ENCODE peak calls at places on chromosomes 3 and 15, in four cellular contexts. G, F, H and Y are unnamed samples.

GRCh38 chr3:162956711-162957110 is 1460.1 kb downstream of the OTOL1 start:
- DNase-seq in F (no peak), G (no peak), H (no peak), Y (no peak)

GRCh38 chr15:91308209-91308608 is 208.2 kb downstream of the SV2B start:
- DNase-seq in G (no peak), F (no peak), H (no peak), Y (peak; percentile 82)

GRCh38 chr15:99966815-99967214 is 233.6 kb upstream of the LYSMD4 start:
- DNase-seq in H (no peak), G (no peak), F (no peak), Y (no peak)

GRCh38 chr15:98856540-98856907 is 151.1 kb downstream of the PGPEP1L start:
- DNase-seq in F (no peak), H (no peak), G (no peak), Y (no peak)

GRCh38 chr3:193708270-193708669 is 115.3 kb downstream of the OPA1 start:
- DNase-seq in F (no peak), G (no peak), H (no peak), Y (no peak)

GRCh38 chr3:27590437-27591320 is 106.5 kb upstream of the SLC4A7 start:
- DNase-seq in F (no peak), H (no peak), G (no peak), Y (no peak)

GRCh38 chr15:80977627-80978036 is 12.0 kb downstream of the MESD start:
- DNase-seq in F (peak; percentile 82), H (peak; percentile 79), G (peak; percentile 68), Y (peak; percentile 28)

GRCh38 chr3:148748323-148748722 is 50.6 kb downstream of the AGTR1 start:
- DNase-seq in G (no peak), F (no peak), H (no peak), Y (no peak)

GRCh38 chr15:66484539-66485112 is 12.9 kb downstream of the SNAPC5 start:
- DNase-seq in H (no peak), F (no peak), G (no peak), Y (no peak)

GRCh38 chr3:28575748-28576589 is 227.3 kb upstream of the AZI2 start:
- DNase-seq in H (peak; percentile 84), F (peak; percentile 76), G (peak; percentile 47), Y (no peak)

GRCh38 chr3:188916934-188917391 is 254.8 kb upstream of the TPRG1 start:
- DNase-seq in G (no peak), F (no peak), H (no peak), Y (peak; percentile 23)

GRCh38 chr3:101303089-101303731 is 17.2 kb downstream of the IMPG2 start:
- DNase-seq in F (no peak), H (no peak), G (no peak), Y (no peak)

DNA sequence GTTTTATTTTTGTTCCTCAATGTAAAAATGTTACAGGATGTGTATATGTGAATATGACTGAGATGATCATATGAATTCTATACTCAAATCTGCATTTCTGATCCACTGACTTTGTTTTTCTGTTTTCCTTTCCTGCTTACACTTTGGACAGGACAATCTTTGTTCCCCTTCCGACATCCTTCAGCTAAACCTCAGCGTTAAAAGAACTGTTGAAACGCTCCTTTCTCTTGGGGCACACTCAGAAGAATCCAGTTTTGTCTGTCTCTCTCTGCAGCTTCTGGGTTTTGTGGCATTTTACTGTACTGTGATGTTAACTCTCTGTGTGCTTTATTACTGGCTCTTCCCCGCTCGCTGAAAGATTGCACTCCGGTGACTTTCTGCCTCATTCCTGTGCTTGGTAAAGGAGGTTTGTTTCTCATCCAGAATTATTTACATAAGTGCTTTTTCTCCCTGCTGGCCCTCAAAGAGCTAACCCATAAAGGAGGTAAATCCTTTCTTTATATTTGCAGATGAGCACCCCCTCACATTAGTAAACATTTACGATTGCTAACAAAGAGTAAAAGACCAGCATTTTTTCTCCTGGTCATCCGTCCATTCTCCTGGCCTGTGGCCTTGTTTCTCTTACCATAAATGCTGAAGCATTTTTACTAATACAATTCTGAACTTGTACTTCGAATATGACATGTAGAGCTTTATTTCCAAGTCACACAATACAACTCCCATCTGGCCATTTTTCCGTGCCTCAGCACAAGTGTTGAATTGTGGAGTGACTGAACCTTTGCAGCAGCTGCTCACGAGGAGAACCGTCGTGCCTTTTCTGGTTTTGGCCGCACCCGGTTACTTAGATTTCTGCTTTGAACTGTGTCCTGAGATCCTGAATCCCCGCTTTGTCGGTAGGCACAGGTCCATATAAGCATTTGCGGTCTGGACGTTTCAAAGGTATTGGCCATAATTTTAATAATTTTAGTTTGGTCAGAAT is 69.3 kb upstream of the RPL35A start:
- DNase-seq in H (no peak), F (peak; percentile 15), G (no peak), Y (no peak)
- H3K4me2 ChIP-seq in H (peak overlapping the region; percentile 48), F (peak overlapping the region; percentile 36), G (peak overlapping the region; percentile 34), Y (no peak overlapping the region)

GRCh38 chr3:51382947-51383578 is 2.0 kb upstream of the MANF start:
- DNase-seq in G (no peak), F (no peak), H (no peak), Y (no peak)

GRCh38 chr3:51379746-51380330 is 5.3 kb upstream of the MANF start:
- DNase-seq in G (no peak), H (no peak), F (no peak), Y (no peak)

GRCh38 chr3:51380601-51381332 is 4.3 kb upstream of the MANF start:
- DNase-seq in F (no peak), G (no peak), H (no peak), Y (no peak)

GRCh38 chr3:51382076-51382745 is 2.9 kb upstream of the MANF start:
- DNase-seq in G (no peak), F (no peak), H (no peak), Y (no peak)

GRCh38 chr3:51381333-51381705 is 3.8 kb upstream of the MANF start:
- DNase-seq in G (no peak), H (no peak), F (no peak), Y (no peak)
- TF ChIP-seq EZH2 in G (no peak), H (no peak), F (no peak), Y (no peak)

GRCh38 chr15:88641959-88642452 is 3.2 kb downstream of the ISG20 start:
- DNase-seq in H (no peak), F (no peak), G (no peak), Y (no peak)

GRCh38 chr15:88646088-88646405 is 7.2 kb downstream of the ISG20 start:
- DNase-seq in F (no peak), G (no peak), H (peak; percentile 4), Y (no peak)

GRCh38 chr15:88646951-88647350 is 8.1 kb downstream of the ISG20 start:
- DNase-seq in F (no peak), H (peak; percentile 28), G (no peak), Y (no peak)

GRCh38 chr15:88645171-88646087 is 6.6 kb downstream of the ISG20 start:
- DNase-seq in G (no peak), H (peak; percentile 13), F (no peak), Y (no peak)

DNA sequence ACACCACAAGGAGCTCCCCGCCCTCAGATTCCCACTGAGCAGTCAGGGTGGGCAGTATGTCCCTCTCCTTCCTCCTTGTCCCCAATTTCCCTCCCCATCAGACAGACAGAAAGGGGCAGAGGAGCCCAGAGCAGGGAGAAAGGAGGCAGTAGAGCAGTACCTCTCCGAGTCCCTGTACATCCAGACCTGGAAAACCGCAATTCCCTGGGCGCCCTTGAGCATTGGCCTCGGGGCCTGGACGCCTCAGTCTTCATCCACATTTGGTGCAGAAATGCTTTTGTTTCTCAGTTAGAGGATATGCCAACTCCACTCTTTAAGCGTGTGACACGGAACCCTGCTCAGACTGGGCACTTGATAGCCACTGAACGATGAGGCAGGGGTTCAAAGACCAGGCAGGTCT is 5.9 kb downstream of the ISG20 start:
- DNase-seq in G (no peak), H (no peak), F (no peak), Y (no peak)
- H3K4me2 ChIP-seq in G (no peak overlapping the region), H (no peak overlapping the region), F (no peak overlapping the region), Y (no peak overlapping the region)

DNA sequence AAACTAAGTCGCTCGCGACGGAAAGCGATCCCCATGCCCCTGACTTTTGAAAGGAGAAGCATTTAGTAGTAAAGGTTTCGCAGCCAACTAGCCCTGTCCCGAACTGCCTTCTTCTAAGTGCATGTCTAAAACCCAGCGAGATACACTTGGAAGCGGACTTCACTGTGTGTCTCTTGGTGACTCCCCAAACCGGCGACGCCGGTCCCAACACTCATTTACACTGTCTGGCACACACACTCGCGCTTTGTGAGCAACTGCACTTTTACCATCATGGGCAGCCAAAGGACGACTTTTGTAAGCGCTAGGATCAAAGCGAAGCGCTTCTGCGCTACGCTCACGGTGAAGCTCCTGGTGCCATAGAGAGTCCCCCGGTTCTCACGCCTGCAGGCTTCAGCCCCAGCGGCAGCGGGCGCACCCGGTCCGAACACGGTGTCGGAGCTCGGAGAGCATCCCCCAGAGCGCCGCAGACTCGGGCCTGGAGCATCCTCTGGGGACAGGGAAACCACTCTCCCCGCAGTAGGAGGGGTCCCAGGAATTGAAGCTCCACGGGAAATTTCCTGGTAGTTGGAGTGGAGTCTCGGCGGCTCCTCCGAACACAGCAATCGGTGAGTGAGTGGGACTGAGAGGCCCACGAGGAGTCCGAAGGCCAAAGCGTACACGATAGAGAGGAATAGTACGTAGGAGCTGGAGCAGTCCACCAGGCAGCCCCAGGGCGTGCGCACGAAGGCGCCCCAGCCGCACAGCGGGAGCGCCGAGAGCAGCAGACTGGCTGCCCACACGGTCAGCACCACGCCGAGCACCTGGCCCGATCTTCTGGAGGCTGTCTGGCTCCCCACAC is 1.4 kb downstream of the GPR149 start:
- DNase-seq in F (peak; percentile 69), H (peak; percentile 60), G (peak; percentile 39), Y (no peak)
- TF ChIP-seq EZH2 in F (no peak), H (peak; percentile 77), G (peak; percentile 64), Y (no peak)

DNA sequence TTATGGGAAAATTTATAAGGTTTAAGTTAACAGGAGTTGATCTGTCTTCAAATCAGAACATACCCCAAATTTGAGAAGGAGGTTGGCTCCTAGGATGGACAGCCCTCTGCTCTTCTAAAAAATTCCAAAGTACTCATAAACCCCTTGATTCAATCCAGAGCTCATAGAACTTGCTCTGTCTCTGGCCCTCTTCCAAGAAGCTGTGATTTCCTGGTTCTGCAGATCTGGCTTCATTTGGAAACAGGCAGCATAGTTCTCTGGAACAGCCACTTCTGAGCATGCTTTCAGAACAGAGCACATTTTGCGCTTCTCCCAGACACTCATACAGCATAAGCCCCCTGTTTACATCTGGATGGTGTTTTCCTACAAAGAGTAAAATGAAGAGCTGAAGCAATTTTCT is 96.7 kb downstream of the KBTBD8 start:
- DNase-seq in F (no peak), H (no peak), G (peak; percentile 75), Y (no peak)
- H3K4me2 ChIP-seq in F (no peak overlapping the region), H (no peak overlapping the region), G (peak overlapping the region; percentile 41), Y (no peak overlapping the region)

GRCh38 chr3:57079221-57079831 is 18.9 kb downstream of the SPATA12 start:
- DNase-seq in G (peak; percentile 80), F (peak; percentile 81), H (no peak), Y (no peak)
- TF ChIP-seq EZH2 in G (no peak), F (no peak), H (no peak), Y (no peak)

DNA sequence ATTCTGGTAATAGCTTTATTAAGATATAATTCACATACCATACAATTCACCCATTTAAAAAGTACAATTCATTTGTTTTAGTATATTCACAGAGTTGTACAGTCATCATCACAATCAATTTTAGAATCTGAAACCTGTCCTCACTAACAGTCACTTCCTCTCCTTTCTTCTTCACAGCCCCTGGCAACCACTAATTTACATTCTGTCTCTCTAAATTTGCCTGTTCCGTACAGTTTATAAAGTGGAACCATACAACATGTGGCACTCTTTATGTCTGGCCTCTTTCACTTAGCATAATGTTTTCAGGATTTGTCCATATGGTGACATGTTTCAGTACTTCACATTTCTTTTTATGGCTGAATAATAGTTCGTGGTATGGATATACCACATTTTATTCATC is 22.7 kb downstream of the ERICH6 start:
- DNase-seq in H (no peak), G (no peak), F (no peak), Y (no peak)
- H3K4me2 ChIP-seq in H (no peak overlapping the region), G (no peak overlapping the region), F (no peak overlapping the region), Y (no peak overlapping the region)